ENCODE peak calls at places on chromosomes 2 and 18, in eight cellular contexts. L, H, C, A, N, B, E and D are unnamed samples. For H3K4me1, the result is how much of the 10 kb centered on the place peaks cover.

GRCh38 chr18:23977103-23977502 is 37.5 kb upstream of the TTC39C start:
- DNase-seq in L (no peak), H (no peak), C (no peak), A (no peak), N (no peak), B (no peak), E (no peak), D (no peak)

GRCh38 chr2:174344716-174345472 is 10.1 kb downstream of the SP9 start:
- DNase-seq in L (peak), H (no peak), C (no peak), A (peak), N (no peak), B (no peak), E (no peak), D (no peak)

GRCh38 chr2:86221066-86221684 is 21.9 kb downstream of the MRPL35 start:
- DNase-seq in L (peak), H (peak), C (no peak), A (peak), N (no peak), B (peak), E (no peak), D (peak)

GRCh38 chr2:119393971-119394748 is 27.4 kb downstream of the DBI start:
- DNase-seq in L (no peak), H (no peak), C (no peak), A (no peak), N (no peak), B (no peak), E (no peak), D (no peak)

GRCh38 chr2:84959494-84960156 is 11.3 kb upstream of the KCMF1 start:
- DNase-seq in L (no peak), H (peak), C (peak), A (peak), N (no peak), B (no peak), E (no peak), D (no peak)

GRCh38 chr18:26181343-26181826 is 44.9 kb upstream of the TAF4B start:
- DNase-seq in L (no peak), H (no peak), C (no peak), A (no peak), N (no peak), B (no peak), E (no peak), D (no peak)

GRCh38 chr2:232141591-232141990 is 180.1 kb downstream of the DIS3L2 start:
- DNase-seq in L (no peak), H (no peak), C (no peak), A (no peak), N (no peak), B (no peak), E (no peak), D (no peak)

GRCh38 chr2:207528980-207529329 is 807 bp upstream of the CREB1 start:
- DNase-seq in L (no peak), H (no peak), C (no peak), A (peak), N (no peak), B (no peak), E (no peak), D (peak)

GRCh38 chr2:232331071-232331470 is 47.5 kb upstream of the ALPP start:
- DNase-seq in L (no peak), H (no peak), C (peak), A (no peak), N (peak), B (no peak), E (no peak), D (no peak)

GRCh38 chr2:195683174-195683573 is 26.1 kb downstream of the SLC39A10 start:
- DNase-seq in L (no peak), H (no peak), C (no peak), A (no peak), N (no peak), B (no peak), E (no peak), D (no peak)

GRCh38 chr18:8635087-8635486 is 25.9 kb downstream of the RAB12 start:
- DNase-seq in L (no peak), H (no peak), C (no peak), A (no peak), N (no peak), B (no peak), E (no peak), D (no peak)

GRCh38 chr2:67839242-67839641 is 223.6 kb downstream of the C1D start:
- DNase-seq in L (no peak), H (no peak), C (no peak), A (no peak), N (no peak), B (no peak), E (no peak), D (no peak)

GRCh38 chr18:49007663-49008062 is 56.9 kb upstream of the SMAD7 start:
- DNase-seq in L (no peak), H (no peak), C (no peak), A (no peak), N (peak), B (no peak), E (no peak), D (no peak)

GRCh38 chr2:198004921-198005829 is 200.8 kb downstream of the PLCL1 start:
- DNase-seq in L (no peak), H (no peak), C (no peak), A (no peak), N (peak), B (no peak), E (no peak), D (no peak)

GRCh38 chr2:20482711-20483110 is 35.8 kb downstream of the RHOB start:
- DNase-seq in L (no peak), H (no peak), C (no peak), A (no peak), N (no peak), B (no peak), E (no peak), D (no peak)

GRCh38 chr2:62705859-62706720 is 577 bp downstream of the EHBP1 start:
- DNase-seq in L (peak), H (peak), C (peak), A (peak), N (peak), B (peak), E (peak), D (peak)

GRCh38 chr2:209977386-209978239 is 24.8 kb upstream of the RPE start:
- DNase-seq in L (peak), H (no peak), C (no peak), A (peak), N (no peak), B (no peak), E (no peak), D (no peak)

GRCh38 chr2:154995332-154995731 is 296.8 kb downstream of the KCNJ3 start:
- DNase-seq in L (no peak), H (no peak), C (no peak), A (no peak), N (no peak), B (no peak), E (no peak), D (no peak)

GRCh38 chr2:209380278-209380677 is 43.6 kb upstream of the MAP2 start:
- DNase-seq in L (no peak), H (no peak), C (no peak), A (no peak), N (no peak), B (no peak), E (no peak), D (no peak)

GRCh38 chr2:233832414-233832813 is 21.9 kb downstream of the HJURP start:
- DNase-seq in L (no peak), H (no peak), C (no peak), A (no peak), N (no peak), B (no peak), E (no peak), D (no peak)

GRCh38 chr2:225640550-225640949 is 241.0 kb downstream of the NYAP2 start:
- DNase-seq in L (no peak), H (no peak), C (no peak), A (no peak), N (no peak), B (no peak), E (no peak), D (no peak)

GRCh38 chr18:35610724-35611123 is 29.2 kb downstream of the GALNT1 start:
- DNase-seq in L (no peak), H (no peak), C (no peak), A (no peak), N (no peak), B (no peak), E (no peak), D (no peak)

GRCh38 chr2:208627110-208627884 is 220.7 kb downstream of the PTH2R start:
- DNase-seq in L (no peak), H (no peak), C (no peak), A (no peak), N (no peak), B (no peak), E (no peak), D (no peak)

GRCh38 chr2:69915050-69915945 is at the start of gene MXD1:
- DNase-seq in L (no peak), H (peak), C (peak), A (no peak), N (peak), B (no peak), E (no peak), D (peak)

GRCh38 chr18:23828426-23828825 is 139.2 kb downstream of the LAMA3 start:
- DNase-seq in L (no peak), H (no peak), C (no peak), A (peak), N (no peak), B (no peak), E (no peak), D (no peak)

GRCh38 chr2:218880749-218881594 is at the start of gene WNT10A:
- DNase-seq in L (no peak), H (no peak), C (no peak), A (no peak), N (peak), B (no peak), E (no peak), D (no peak)

GRCh38 chr2:141187063-141187429 is 943.8 kb downstream of the LRP1B start:
- DNase-seq in L (no peak), H (no peak), C (no peak), A (no peak), N (no peak), B (no peak), E (no peak), D (no peak)

GRCh38 chr2:47064076-47064475 is 91.0 kb downstream of the STPG4 start:
- DNase-seq in L (no peak), H (no peak), C (no peak), A (no peak), N (no peak), B (no peak), E (no peak), D (no peak)

GRCh38 chr2:47067788-47068407 is 87.2 kb downstream of the STPG4 start:
- DNase-seq in L (no peak), H (no peak), C (no peak), A (no peak), N (peak), B (peak), E (no peak), D (no peak)

GRCh38 chr2:47063159-47063930 is 91.8 kb downstream of the STPG4 start:
- DNase-seq in L (no peak), H (no peak), C (no peak), A (no peak), N (no peak), B (no peak), E (no peak), D (no peak)

GRCh38 chr2:47065343-47065742 is 89.8 kb downstream of the STPG4 start:
- DNase-seq in L (no peak), H (no peak), C (no peak), A (no peak), N (no peak), B (no peak), E (no peak), D (no peak)

DNA sequence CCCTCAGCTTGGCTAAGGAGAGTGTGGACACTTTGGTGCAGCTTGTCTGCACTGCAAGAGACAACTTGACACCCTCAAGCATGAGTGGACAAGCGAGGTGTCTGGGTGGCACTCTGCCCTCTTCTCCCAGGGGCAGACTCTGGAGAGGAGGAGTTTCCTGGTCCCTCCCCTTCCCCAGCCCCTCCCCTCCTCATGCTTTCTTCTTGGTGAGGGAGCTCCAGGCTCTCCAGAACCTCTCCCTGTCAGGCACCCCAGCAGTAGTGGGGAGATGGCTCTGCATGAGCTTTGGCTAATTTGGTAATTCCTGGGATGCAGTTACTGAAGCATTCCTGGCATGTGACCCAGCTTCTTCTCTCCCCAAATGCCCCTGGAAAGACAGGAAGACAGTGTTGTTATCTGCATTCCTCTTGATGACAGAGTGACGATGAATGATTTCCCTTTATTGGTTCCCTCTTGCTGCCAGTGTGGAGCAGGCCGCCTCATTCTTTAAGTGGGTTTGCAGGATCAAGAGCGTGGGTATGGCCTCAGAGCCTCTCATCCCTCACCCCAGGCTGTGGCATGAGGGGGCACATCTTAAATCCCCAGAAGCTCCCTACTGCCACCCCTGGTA is 89.2 kb downstream of the STPG4 start:
- DNase-seq in L (no peak), H (no peak), C (no peak), A (no peak), N (no peak), B (no peak), E (no peak), D (peak)
- H3K4me1 ChIP-seq in L (under half), H (under half), C (half or more), A (half or more), N (half or more), B (under half), E (under half), D (under half)

GRCh38 chr18:9762561-9762960 is 54.5 kb downstream of the RAB31 start:
- DNase-seq in L (no peak), H (no peak), C (no peak), A (no peak), N (no peak), B (no peak), E (no peak), D (no peak)

GRCh38 chr18:9763157-9763556 is 55.1 kb downstream of the RAB31 start:
- DNase-seq in L (no peak), H (no peak), C (no peak), A (no peak), N (no peak), B (no peak), E (no peak), D (no peak)

GRCh38 chr18:9757851-9758587 is 49.9 kb downstream of the RAB31 start:
- DNase-seq in L (no peak), H (no peak), C (no peak), A (peak), N (no peak), B (peak), E (no peak), D (no peak)

GRCh38 chr18:9758624-9759075 is 50.5 kb downstream of the RAB31 start:
- DNase-seq in L (no peak), H (no peak), C (no peak), A (no peak), N (no peak), B (no peak), E (no peak), D (no peak)

GRCh38 chr18:9760641-9761040 is 52.5 kb downstream of the RAB31 start:
- DNase-seq in L (no peak), H (no peak), C (no peak), A (no peak), N (no peak), B (no peak), E (no peak), D (no peak)
- H3K4me1 ChIP-seq in L (under half), H (under half), C (under half), A (under half), N (under half), B (under half), E (under half), D (under half)

DNA sequence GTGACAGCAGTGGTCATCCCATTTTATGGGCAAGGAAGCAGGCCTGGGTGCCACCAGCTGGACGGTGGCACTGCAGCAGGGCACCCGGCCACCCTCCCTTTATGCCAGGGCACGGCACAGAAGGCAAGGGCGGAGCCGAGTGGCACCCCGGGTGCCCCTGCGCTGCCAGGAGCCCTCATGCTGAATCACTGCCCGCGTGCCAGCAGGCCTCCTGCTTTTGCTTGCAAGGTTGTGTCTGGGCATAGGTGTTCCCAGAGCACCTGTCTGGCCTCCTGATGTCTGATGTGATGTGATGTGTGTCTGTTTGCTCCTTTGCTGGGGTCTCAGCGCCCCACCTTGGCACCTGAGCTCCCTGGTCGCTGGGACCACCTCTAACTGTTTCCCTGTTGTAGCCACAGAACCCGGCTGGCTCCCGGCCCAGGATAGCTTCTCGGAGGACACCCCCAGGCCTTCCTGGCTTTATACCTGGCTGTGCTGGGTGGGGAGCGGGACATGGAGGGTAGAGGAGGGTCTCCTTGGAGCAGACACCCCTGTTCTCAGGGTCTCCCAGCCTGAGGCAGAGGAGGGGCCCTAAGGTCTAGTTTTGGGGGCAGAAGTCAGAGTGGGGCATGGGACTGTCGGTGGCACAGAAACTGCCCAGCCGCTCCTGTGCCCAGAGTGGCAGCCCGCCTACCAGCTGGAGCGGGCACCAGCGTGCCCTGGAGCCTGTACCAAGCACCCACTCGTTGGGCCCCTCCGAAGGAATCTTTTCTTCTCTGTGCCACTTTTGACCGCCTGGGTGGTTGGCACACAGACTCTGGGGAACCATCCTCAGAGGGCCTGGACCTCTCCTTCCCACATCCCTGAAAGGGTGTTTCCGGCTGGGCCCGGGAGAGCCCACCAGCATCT is 3.6 kb downstream of the GPC1 start:
- DNase-seq in L (no peak), H (no peak), C (peak), A (no peak), N (peak), B (peak), E (no peak), D (peak)
- H3K4me1 ChIP-seq in L (under half), H (under half), C (under half), A (under half), N (half or more), B (under half), E (under half), D (under half)

GRCh38 chr2:128666596-128666995 is 347.9 kb upstream of the HS6ST1 start:
- DNase-seq in L (no peak), H (no peak), C (no peak), A (no peak), N (no peak), B (no peak), E (no peak), D (no peak)
- H3K4me1 ChIP-seq in L (under half), H (under half), C (under half), A (under half), N (under half), B (under half), E (under half), D (under half)

GRCh38 chr2:33217431-33217830 is 259.0 kb upstream of the RASGRP3 start:
- DNase-seq in L (no peak), H (no peak), C (no peak), A (no peak), N (no peak), B (no peak), E (no peak), D (no peak)

GRCh38 chr2:33215299-33215698 is 261.1 kb upstream of the RASGRP3 start:
- DNase-seq in L (no peak), H (no peak), C (no peak), A (no peak), N (peak), B (peak), E (no peak), D (no peak)

GRCh38 chr2:33214857-33215256 is 261.6 kb upstream of the RASGRP3 start:
- DNase-seq in L (no peak), H (no peak), C (no peak), A (no peak), N (no peak), B (no peak), E (no peak), D (no peak)

GRCh38 chr2:33215983-33216382 is 260.5 kb upstream of the RASGRP3 start:
- DNase-seq in L (no peak), H (no peak), C (no peak), A (no peak), N (no peak), B (no peak), E (no peak), D (no peak)

DNA sequence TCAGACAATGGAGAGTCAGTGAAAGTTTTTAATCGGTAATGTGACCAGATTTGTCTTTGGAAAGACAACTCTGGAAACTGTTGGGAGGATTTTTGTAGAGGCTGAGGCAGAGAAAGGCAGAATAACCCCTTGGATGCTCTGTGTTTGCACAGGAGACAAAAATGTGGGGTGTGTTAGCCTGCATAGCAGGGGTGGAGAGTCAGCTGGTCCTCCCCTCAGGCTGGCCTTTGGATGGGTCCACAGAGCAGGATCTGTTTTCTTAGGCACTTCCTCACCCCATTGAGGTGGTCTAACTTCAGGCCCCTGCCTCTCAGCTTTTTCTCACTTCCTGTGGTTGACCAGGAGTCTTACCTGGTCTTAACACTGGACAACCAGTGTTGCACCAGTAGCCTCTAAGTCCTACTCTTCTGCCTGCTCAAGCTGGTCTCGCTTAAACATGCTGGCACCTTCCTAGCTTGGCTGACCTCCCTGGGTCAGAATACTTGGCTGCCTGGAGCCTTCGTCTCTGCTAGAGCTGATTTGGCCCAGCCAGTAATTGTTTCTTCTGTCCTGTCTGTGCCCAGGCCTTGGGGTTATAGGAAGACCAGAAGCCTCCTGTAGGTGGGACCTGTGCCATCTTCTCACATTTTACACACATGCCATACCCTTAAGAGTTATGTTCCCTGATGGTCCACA is 259.8 kb upstream of the RASGRP3 start:
- DNase-seq in L (no peak), H (peak), C (peak), A (peak), N (peak), B (peak), E (no peak), D (peak)
- H3K4me1 ChIP-seq in L (under half), H (under half), C (half or more), A (half or more), N (under half), B (under half), E (under half), D (under half)

GRCh38 chr2:188016917-188017316 is 274.8 kb upstream of the GULP1 start:
- DNase-seq in L (no peak), H (no peak), C (no peak), A (no peak), N (no peak), B (no peak), E (no peak), D (no peak)

DNA sequence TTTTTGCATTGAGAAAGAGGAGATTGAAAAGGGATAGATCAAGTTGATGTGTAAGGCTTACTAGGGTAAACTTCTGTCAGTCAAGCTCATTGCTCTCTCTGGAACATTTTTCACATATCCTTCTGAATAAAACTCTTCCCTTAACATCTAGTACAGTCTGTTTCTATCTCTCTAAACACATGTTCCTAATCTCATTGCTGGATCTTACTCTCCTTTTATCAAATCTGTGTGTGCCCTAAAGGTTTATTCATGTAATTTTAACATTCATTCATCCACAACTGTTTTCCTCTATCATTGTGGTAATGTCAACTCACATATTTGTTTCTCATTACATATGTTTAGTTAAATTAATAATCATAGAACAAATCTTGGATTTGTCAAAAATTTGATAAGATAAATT is 277.9 kb upstream of the GULP1 start:
- DNase-seq in L (no peak), H (no peak), C (no peak), A (no peak), N (no peak), B (no peak), E (no peak), D (no peak)
- H3K4me1 ChIP-seq in L (under half), H (under half), C (under half), A (under half), N (under half), B (under half), E (under half), D (under half)

GRCh38 chr18:21100141-21100540 is 11.5 kb downstream of the ROCK1 start:
- DNase-seq in L (no peak), H (no peak), C (no peak), A (no peak), N (no peak), B (no peak), E (no peak), D (no peak)
- H3K4me1 ChIP-seq in L (under half), H (under half), C (under half), A (under half), N (half or more), B (under half), E (under half), D (under half)